ENCODE peak calls at places on chromosomes 3 and 15, in five cellular contexts. G, P, V, J and H are unnamed samples.

GRCh38 chr3:195087321-195087720 is 183.6 kb downstream of the XXYLT1 start:
- DNase-seq in G (no peak), P (no peak), V (no peak), J (peak; percentile 35), H (no peak)

GRCh38 chr3:150436161-150436560 is 28.1 kb downstream of the TSC22D2 start:
- DNase-seq in G (no peak), P (no peak), V (no peak), J (no peak), H (no peak)

GRCh38 chr3:184796551-184796950 is 15.4 kb upstream of the VPS8 start:
- DNase-seq in G (no peak), P (no peak), V (peak; percentile 50), J (no peak), H (no peak)

GRCh38 chr3:79985866-79986265 is 218.1 kb upstream of the ROBO1 start:
- DNase-seq in G (no peak), P (no peak), V (no peak), J (no peak), H (no peak)

GRCh38 chr3:170542704-170543103 is 43.2 kb downstream of the SLC7A14 start:
- DNase-seq in G (no peak), P (no peak), V (no peak), J (no peak), H (no peak)

GRCh38 chr3:185932213-185932612 is 5.6 kb downstream of the TRA2B start:
- DNase-seq in G (no peak), P (no peak), V (no peak), J (no peak), H (no peak)

GRCh38 chr3:8937064-8938020 is 25.9 kb downstream of the RAD18 start:
- DNase-seq in G (no peak), P (no peak), V (no peak), J (no peak), H (no peak)

GRCh38 chr3:10467904-10468610 is 37.3 kb downstream of the ATP2B2 start:
- DNase-seq in G (no peak), P (no peak), V (no peak), J (no peak), H (no peak)

GRCh38 chr3:110808630-110809029 is 263.0 kb upstream of the NECTIN3 start:
- DNase-seq in G (no peak), P (no peak), V (no peak), J (no peak), H (no peak)

GRCh38 chr3:27593173-27593572 is 109.0 kb upstream of the SLC4A7 start:
- DNase-seq in G (no peak), P (no peak), V (no peak), J (no peak), H (no peak)

GRCh38 chr3:27589795-27590194 is 105.6 kb upstream of the SLC4A7 start:
- DNase-seq in G (no peak), P (no peak), V (no peak), J (no peak), H (no peak)

GRCh38 chr3:27590437-27591320 is 106.5 kb upstream of the SLC4A7 start:
- DNase-seq in G (peak; percentile 34), P (no peak), V (no peak), J (no peak), H (no peak)

GRCh38 chr3:27591811-27592210 is 107.6 kb upstream of the SLC4A7 start:
- DNase-seq in G (peak; percentile 63), P (no peak), V (no peak), J (no peak), H (no peak)

DNA sequence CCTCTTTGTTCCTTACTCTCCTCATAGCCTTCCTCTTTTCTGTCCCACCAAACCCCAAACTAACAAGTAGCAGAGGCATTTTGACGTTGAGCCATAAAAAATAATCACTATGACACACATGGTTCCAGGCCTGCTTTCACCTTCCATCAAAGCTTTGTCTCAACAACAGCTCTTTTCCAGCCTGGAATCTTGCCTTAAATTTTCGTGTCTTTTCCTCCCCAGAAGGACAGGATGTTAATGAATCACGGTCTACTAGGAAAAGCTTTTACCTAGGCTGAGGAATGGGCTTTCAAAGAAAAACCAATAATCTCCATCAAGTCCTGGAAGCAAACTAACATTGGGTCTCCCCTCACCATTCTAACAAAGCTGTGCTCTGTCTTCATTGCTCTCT is 107.1 kb upstream of the SLC4A7 start:
- DNase-seq in G (no peak), P (no peak), V (no peak), J (no peak), H (no peak)
- H3K27ac ChIP-seq in G (peak overlapping the region; percentile 7), P (peak overlapping the region; percentile 92), V (peak overlapping the region; percentile 61), J (peak overlapping the region; percentile 77), H (peak overlapping the region; percentile 47)

GRCh38 chr3:15326673-15327072 is 5.7 kb downstream of the SH3BP5 start:
- DNase-seq in G (no peak), P (no peak), V (no peak), J (no peak), H (no peak)

GRCh38 chr3:15325228-15325627 is 7.2 kb downstream of the SH3BP5 start:
- DNase-seq in G (no peak), P (no peak), V (no peak), J (no peak), H (no peak)

GRCh38 chr3:15324335-15324734 is 8.1 kb downstream of the SH3BP5 start:
- DNase-seq in G (no peak), P (no peak), V (no peak), J (no peak), H (no peak)

GRCh38 chr3:15327941-15328340 is 4.4 kb downstream of the SH3BP5 start:
- DNase-seq in G (peak; percentile 68), P (peak; percentile 57), V (no peak), J (no peak), H (no peak)

DNA sequence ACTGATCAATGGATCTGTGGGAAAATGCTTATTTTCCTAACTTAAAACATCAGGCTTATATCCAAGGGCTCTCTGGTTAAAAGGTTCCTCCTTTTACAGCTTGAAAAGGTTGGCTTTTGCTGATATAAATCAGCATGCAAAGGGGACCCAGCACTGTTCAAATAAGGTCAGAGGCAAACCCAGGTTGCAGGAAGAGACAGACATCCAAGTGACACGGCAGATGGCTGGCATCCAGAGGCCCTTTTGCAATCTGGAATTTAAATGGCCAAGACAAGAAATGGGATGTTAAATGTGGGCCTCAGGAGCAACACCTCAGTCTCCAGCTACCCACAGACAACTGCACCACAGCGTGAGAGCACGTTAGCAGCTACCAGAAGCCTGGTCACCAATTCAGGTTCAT is 6.3 kb downstream of the SH3BP5 start:
- DNase-seq in G (no peak), P (peak; percentile 58), V (no peak), J (no peak), H (no peak)
- H3K27ac ChIP-seq in G (no peak overlapping the region), P (peak overlapping the region; percentile 96), V (peak overlapping the region; percentile 17), J (no peak overlapping the region), H (no peak overlapping the region)

GRCh38 chr15:99135194-99135593 is 30.3 kb downstream of the SYNM start:
- DNase-seq in G (no peak), P (peak; percentile 17), V (no peak), J (no peak), H (no peak)

GRCh38 chr15:99137111-99137546 is 32.2 kb downstream of the SYNM start:
- DNase-seq in G (no peak), P (peak; percentile 79), V (no peak), J (no peak), H (no peak)

GRCh38 chr15:99132584-99133287 is 27.9 kb downstream of the SYNM start:
- DNase-seq in G (no peak), P (peak; percentile 17), V (no peak), J (no peak), H (no peak)

GRCh38 chr15:99132122-99132521 is 27.2 kb downstream of the SYNM start:
- DNase-seq in G (no peak), P (peak; percentile 14), V (no peak), J (no peak), H (no peak)

GRCh38 chr15:99134317-99134821 is 29.5 kb downstream of the SYNM start:
- DNase-seq in G (no peak), P (peak; percentile 18), V (no peak), J (no peak), H (no peak)
- H3K27ac ChIP-seq in G (no peak overlapping the region), P (peak overlapping the region; percentile 53), V (peak overlapping the region; percentile 52), J (no peak overlapping the region), H (no peak overlapping the region)

DNA sequence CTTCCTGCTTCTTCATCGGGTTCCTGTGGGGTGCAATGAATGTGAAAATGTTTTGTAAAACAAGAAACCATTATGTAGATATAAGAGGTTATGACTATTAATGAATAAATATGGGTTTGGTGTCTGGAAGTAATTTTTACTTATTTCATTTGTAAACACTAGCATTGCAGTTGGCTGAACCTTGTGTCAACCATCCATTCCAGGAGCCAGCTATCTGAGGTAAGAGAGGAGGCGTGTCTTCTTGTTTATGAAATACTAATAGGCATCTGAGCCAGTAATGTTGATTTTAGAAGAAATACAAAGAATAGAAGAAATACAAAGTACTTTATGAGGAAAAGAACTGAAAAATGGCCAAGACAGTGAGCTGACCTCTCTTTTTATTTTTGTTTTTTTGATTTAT is 187.5 kb downstream of the LPP start:
- DNase-seq in G (no peak), P (no peak), V (no peak), J (no peak), H (no peak)
- H3K27ac ChIP-seq in G (no peak overlapping the region), P (no peak overlapping the region), V (no peak overlapping the region), J (no peak overlapping the region), H (no peak overlapping the region)

GRCh38 chr3:152320201-152320617 is 51.5 kb downstream of the MBNL1 start:
- DNase-seq in G (no peak), P (no peak), V (no peak), J (no peak), H (no peak)
- H3K27ac ChIP-seq in G (no peak overlapping the region), P (peak overlapping the region; percentile 40), V (peak overlapping the region; percentile 64), J (no peak overlapping the region), H (peak overlapping the region; percentile 54)